ENCODE peak calls at places on chromosomes 11 and 22, in eight cellular contexts. M is NCI-H524, U is osteocyte, R is caudate nucleus, X is cardiac fibroblast, G is posterior cingulate gyrus, T is HTR-8/SVneo, Q is amygdala. V is an unnamed sample.

GRCh38 chr11:128904872-128905344 is 13.8 kb downstream of the KCNJ5 start:
- DNase-seq in M (no peak), U (no peak), R (no peak), X (no peak), G (no peak), T (no peak), Q (no peak), V (peak; percentile 30)

GRCh38 chr11:74100735-74101134 is 70.1 kb downstream of the C2CD3 start:
- DNase-seq in M (no peak), U (no peak), R (no peak), X (no peak), G (no peak), T (no peak), Q (no peak), V (no peak)

GRCh38 chr22:37906364-37907008 is 389 bp downstream of the MICALL1 start:
- DNase-seq in M (no peak), U (no peak), R (no peak), X (no peak), G (no peak), T (peak; percentile 28), Q (no peak), V (no peak)

GRCh38 chr11:133964946-133965632 is 8.3 kb upstream of the IGSF9B start:
- DNase-seq in M (no peak), U (no peak), R (no peak), X (peak; percentile 70), G (no peak), T (peak; percentile 48), Q (no peak), V (peak; percentile 34)

GRCh38 chr22:43389227-43389836 is 22.5 kb upstream of the MPPED1 start:
- DNase-seq in M (peak; percentile 98), U (no peak), R (no peak), X (no peak), G (no peak), T (no peak), Q (no peak), V (no peak)

GRCh38 chr11:126025822-126026221 is 36.8 kb downstream of the CDON start:
- DNase-seq in M (no peak), U (no peak), R (no peak), X (no peak), G (no peak), T (no peak), Q (no peak), V (no peak)

GRCh38 chr11:114073506-114074381 is 14.2 kb downstream of the ZBTB16 start:
- DNase-seq in M (peak; percentile 77), U (no peak), R (no peak), X (no peak), G (no peak), T (no peak), Q (no peak), V (no peak)

GRCh38 chr11:111438846-111439520 is 59.9 kb upstream of the POU2AF1 start:
- DNase-seq in M (no peak), U (no peak), R (no peak), X (no peak), G (no peak), T (no peak), Q (no peak), V (no peak)

GRCh38 chr11:47466701-47467250 is 17.8 kb upstream of the RAPSN start:
- DNase-seq in M (no peak), U (no peak), R (peak; percentile 28), X (peak; percentile 87), G (peak; percentile 63), T (no peak), Q (peak; percentile 66), V (peak; percentile 82)

GRCh38 chr11:23866641-23867040 is 630.2 kb upstream of the LUZP2 start:
- DNase-seq in M (no peak), U (no peak), R (no peak), X (no peak), G (no peak), T (no peak), Q (no peak), V (no peak)

GRCh38 chr11:78417175-78417887 is at the start of gene GAB2:
- DNase-seq in M (no peak), U (no peak), R (no peak), X (no peak), G (peak; percentile 7), T (no peak), Q (no peak), V (no peak)

GRCh38 chr11:29159552-29160465 is 857.0 kb downstream of the KCNA4 start:
- DNase-seq in M (peak; percentile 45), U (no peak), R (no peak), X (peak; percentile 82), G (peak; percentile 17), T (peak; percentile 48), Q (no peak), V (peak; percentile 87)

GRCh38 chr11:134270250-134270714 is 5.9 kb upstream of the GLB1L3 start:
- DNase-seq in M (no peak), U (no peak), R (no peak), X (no peak), G (no peak), T (no peak), Q (no peak), V (peak; percentile 62)

GRCh38 chr11:106331163-106331562 is 253.7 kb downstream of the AASDHPPT start:
- DNase-seq in M (no peak), U (no peak), R (no peak), X (no peak), G (no peak), T (no peak), Q (no peak), V (no peak)

GRCh38 chr22:41913842-41914534 is 886 bp downstream of the SHISA8 start:
- DNase-seq in M (no peak), U (no peak), R (no peak), X (no peak), G (no peak), T (no peak), Q (no peak), V (no peak)

GRCh38 chr11:69539416-69540117 is 58.1 kb downstream of the LINC01488 start:
- DNase-seq in M (no peak), U (no peak), R (no peak), X (no peak), G (peak; percentile 17), T (no peak), Q (no peak), V (no peak)

GRCh38 chr11:61911701-61912529 is 5.5 kb downstream of the RAB3IL1 start:
- DNase-seq in M (no peak), U (no peak), R (no peak), X (no peak), G (no peak), T (no peak), Q (no peak), V (no peak)

GRCh38 chr22:37472418-37473006 is 13.7 kb downstream of the MFNG start:
- DNase-seq in M (no peak), U (no peak), R (no peak), X (peak; percentile 41), G (no peak), T (peak; percentile 41), Q (no peak), V (peak; percentile 54)

GRCh38 chr22:45318168-45318557 is 8.4 kb downstream of the FAM118A start:
- DNase-seq in M (peak; percentile 29), U (no peak), R (no peak), X (peak; percentile 97), G (peak; percentile 71), T (no peak), Q (peak; percentile 60), V (no peak)

GRCh38 chr11:8693010-8693551 is 10.5 kb downstream of the RPL27A start:
- DNase-seq in M (no peak), U (no peak), R (no peak), X (peak; percentile 39), G (no peak), T (no peak), Q (no peak), V (no peak)

V was measured in HT-29.